ENCODE peak calls at places on chromosomes 12 and 14, in seven cellular contexts. A, Z, N, L, M, J and U are unnamed samples.

GRCh38 chr12:68497702-68498101 is 113.0 kb upstream of the RAP1B start:
- DNase-seq in A (no peak), Z (no peak), N (no peak), L (no peak), M (no peak), J (no peak), U (peak)

GRCh38 chr14:30125322-30125944 is 197.8 kb upstream of the PRKD1 start:
- DNase-seq in A (no peak), Z (no peak), N (no peak), L (no peak), M (no peak), J (no peak), U (no peak)

GRCh38 chr14:100031506-100032281 is 33.5 kb upstream of the EVL start:
- DNase-seq in A (peak), Z (no peak), N (no peak), L (peak), M (no peak), J (peak), U (peak)

GRCh38 chr12:4738541-4738940 is 18.3 kb downstream of the GALNT8 start:
- DNase-seq in A (no peak), Z (no peak), N (no peak), L (no peak), M (no peak), J (no peak), U (no peak)

GRCh38 chr12:127811988-127812387 is 455.0 kb upstream of the TMEM132C start:
- DNase-seq in A (no peak), Z (no peak), N (no peak), L (no peak), M (no peak), J (peak), U (no peak)

GRCh38 chr14:66069830-66070541 is 416.2 kb upstream of the CCDC196 start:
- DNase-seq in A (no peak), Z (no peak), N (no peak), L (no peak), M (no peak), J (no peak), U (no peak)

GRCh38 chr14:81436296-81437138 is 36.4 kb upstream of the STON2 start:
- DNase-seq in A (no peak), Z (peak), N (peak), L (peak), M (peak), J (no peak), U (no peak)

GRCh38 chr12:91249059-91250055 is 66.7 kb upstream of the DCN start:
- DNase-seq in A (no peak), Z (no peak), N (no peak), L (no peak), M (no peak), J (no peak), U (no peak)

GRCh38 chr14:92443741-92444140 is 69.8 kb upstream of the RIN3 start:
- DNase-seq in A (no peak), Z (no peak), N (no peak), L (no peak), M (no peak), J (no peak), U (no peak)

GRCh38 chr12:59578239-59578638 is 17.6 kb upstream of the SLC16A7 start:
- DNase-seq in A (no peak), Z (no peak), N (no peak), L (no peak), M (no peak), J (no peak), U (no peak)